ENCODE peak calls at places on chromosomes 3 and 15, in six cellular contexts. J is SW480; T is stimulated activated effector memory CD8-positive, alpha-beta T cell treated with anti-CD3 and anti-CD28 coated beads, Interleukin-12 subunit alpha, Interleukin-12 subunit beta, amount 100 ng/mL, for 72 hours; U is fibroblast of pulmonary artery; E is AG09319; D is NCI-H1694 treated with DMSO at 0.1 percent for 48 hours. V is an unnamed sample.
A peak's percentile ranks its signal among the peaks of the same experiment; 100 is the strongest.

GRCh38 chr3:124518350-124518749 is 211.9 kb upstream of the UMPS start:
- DNase-seq in J (no peak), T (no peak), U (no peak), E (no peak), D (no peak), V (no peak)

GRCh38 chr3:113654310-113654709 is 42.1 kb downstream of the USF3 start:
- DNase-seq in J (no peak), T (no peak), U (no peak), E (no peak), D (no peak), V (no peak)

GRCh38 chr3:61299981-61300380 is 48.7 kb upstream of the FHIT start:
- DNase-seq in J (no peak), T (no peak), U (no peak), E (no peak), D (no peak), V (no peak)

GRCh38 chr3:166013073-166013679 is 176.0 kb upstream of the BCHE start:
- DNase-seq in J (peak; percentile 26), T (no peak), U (peak; percentile 58), E (no peak), D (peak; percentile 34), V (peak; percentile 0)

GRCh38 chr3:23806322-23807160 is 786 bp downstream of the UBE2E1 start:
- DNase-seq in J (no peak), T (no peak), U (peak; percentile 11), E (no peak), D (no peak), V (peak; percentile 54)

GRCh38 chr3:102447272-102447671 is 12.5 kb downstream of the ZPLD1 start:
- DNase-seq in J (no peak), T (no peak), U (peak; percentile 74), E (no peak), D (no peak), V (no peak)

GRCh38 chr15:82810061-82810862 is 834 bp downstream of the WHAMM start:
- DNase-seq in J (peak; percentile 43), T (peak; percentile 66), U (peak; percentile 76), E (peak; percentile 51), D (no peak), V (peak; percentile 39)

GRCh38 chr3:38548154-38548931 is 52.2 kb downstream of the EXOG start:
- DNase-seq in J (peak; percentile 76), T (no peak), U (no peak), E (no peak), D (no peak), V (no peak)

GRCh38 chr3:49013738-49014660 is 4.4 kb downstream of the DALRD3 start:
- DNase-seq in J (peak; percentile 73), T (no peak), U (peak; percentile 49), E (no peak), D (no peak), V (peak; percentile 77)

GRCh38 chr15:24318981-24319380 is 356.6 kb upstream of the NPAP1 start:
- DNase-seq in J (no peak), T (no peak), U (no peak), E (no peak), D (no peak), V (no peak)

GRCh38 chr15:70061086-70061370 is 36.7 kb downstream of the TLE3 start:
- DNase-seq in J (no peak), T (no peak), U (peak; percentile 35), E (no peak), D (no peak), V (no peak)